ENCODE peak calls at places on chromosomes 4 and X, in six cellular contexts. U is GM12891, C is HCT116, H is endothelial cell of umbilical vein, D is breast epithelium, Y is K562. G is an unnamed sample.

GRCh38 chr4:95231713-95232112 is 317.1 kb downstream of the UNC5C start:
- DNase-seq in H (no peak), C (no peak), Y (no peak), U (no peak), D (no peak), G (no peak)

GRCh38 chr4:6925357-6925836 is 15.8 kb downstream of the TBC1D14 start:
- DNase-seq in C (no peak), H (no peak), D (no peak), Y (peak), U (no peak), G (no peak)

GRCh38 chr4:107210450-107211239 is 174.5 kb upstream of the DKK2 start:
- DNase-seq in U (no peak), Y (peak), C (no peak), H (no peak), D (no peak), G (no peak)

GRCh38 chrX:130726661-130727060 is 176.3 kb downstream of the ENOX2 start:
- DNase-seq in D (no peak), C (no peak), Y (no peak), U (no peak), H (no peak), G (no peak)

GRCh38 chrX:107199491-107199890 is 6.7 kb downstream of the NUP62CL start:
- DNase-seq in U (no peak), Y (no peak), D (no peak), H (no peak), C (no peak), G (no peak)

GRCh38 chrX:11470231-11470630 is 177.0 kb downstream of the AMELX start:
- DNase-seq in Y (no peak), H (peak), D (no peak), U (no peak), C (no peak), G (no peak)

GRCh38 chr4:111027526-111027925 is 404.6 kb upstream of the PITX2 start:
- DNase-seq in Y (no peak), C (no peak), U (no peak), H (no peak), D (no peak), G (no peak)

GRCh38 chr4:74189331-74190043 is 31.6 kb downstream of the MTHFD2L start:
- DNase-seq in D (no peak), U (no peak), Y (peak), H (peak), C (peak), G (no peak)

GRCh38 chr4:3269105-3269927 is 20.4 kb downstream of the MSANTD1 start:
- DNase-seq in U (no peak), C (no peak), D (no peak), H (no peak), Y (no peak), G (no peak)

GRCh38 chr4:46370531-46370930 is 19.4 kb downstream of the GABRA2 start:
- DNase-seq in D (no peak), Y (no peak), U (no peak), H (no peak), C (no peak), G (no peak)

GRCh38 chr4:56410247-56410646 is 23.0 kb upstream of the AASDH start:
- DNase-seq in C (peak), H (peak), U (no peak), D (no peak), Y (peak), G (no peak)
- TF ChIP-seq POLR2AphosphoS5 in C (peak), H (peak), U (no peak), D (peak), Y (no peak), G (no peak)

DNA sequence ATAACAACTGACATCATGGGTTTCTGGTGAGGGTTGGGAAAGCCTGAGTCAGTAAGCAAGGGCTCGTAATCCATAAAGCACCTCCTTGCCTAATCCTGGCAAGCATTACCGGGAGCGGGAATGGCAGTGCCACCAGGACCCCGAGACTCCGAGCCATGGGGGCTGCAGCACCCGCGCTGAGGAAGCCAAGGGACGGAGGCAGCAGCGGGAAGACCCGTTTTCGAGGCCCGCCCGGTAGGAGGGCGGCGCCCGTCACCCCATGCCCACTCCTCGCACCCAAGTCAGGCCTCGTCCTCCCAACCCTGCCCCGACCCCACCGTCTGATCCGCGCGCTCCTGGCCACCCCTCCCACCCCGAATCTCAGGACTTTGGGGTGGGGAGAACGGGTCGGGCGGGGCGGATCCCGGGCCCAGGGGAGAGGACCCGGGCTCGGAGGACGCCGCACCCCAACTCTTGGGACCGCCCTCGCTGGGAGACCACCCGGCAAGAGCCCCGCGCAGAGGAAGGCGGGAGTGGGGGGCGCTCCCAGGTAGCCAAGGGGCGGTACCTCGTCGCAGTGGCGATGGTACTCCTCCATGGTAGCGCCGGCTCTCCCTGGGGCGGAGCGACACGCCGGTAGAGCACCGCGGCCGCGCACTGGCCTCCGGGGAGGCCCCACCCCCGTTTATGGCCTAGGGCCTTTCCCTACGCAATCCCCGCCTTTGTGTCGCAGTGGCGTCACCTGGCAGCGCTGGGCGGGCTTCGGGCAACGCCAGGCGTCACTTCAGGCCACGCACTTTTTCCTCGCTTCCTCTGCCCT is at the start of gene DYNLT3:
- DNase-seq in Y (peak), U (peak), C (peak), D (peak), H (peak), G (peak)
- TF ChIP-seq POLR2A in Y (peak), U (no peak), C (no peak), D (peak), H (no peak), G (peak)

DNA sequence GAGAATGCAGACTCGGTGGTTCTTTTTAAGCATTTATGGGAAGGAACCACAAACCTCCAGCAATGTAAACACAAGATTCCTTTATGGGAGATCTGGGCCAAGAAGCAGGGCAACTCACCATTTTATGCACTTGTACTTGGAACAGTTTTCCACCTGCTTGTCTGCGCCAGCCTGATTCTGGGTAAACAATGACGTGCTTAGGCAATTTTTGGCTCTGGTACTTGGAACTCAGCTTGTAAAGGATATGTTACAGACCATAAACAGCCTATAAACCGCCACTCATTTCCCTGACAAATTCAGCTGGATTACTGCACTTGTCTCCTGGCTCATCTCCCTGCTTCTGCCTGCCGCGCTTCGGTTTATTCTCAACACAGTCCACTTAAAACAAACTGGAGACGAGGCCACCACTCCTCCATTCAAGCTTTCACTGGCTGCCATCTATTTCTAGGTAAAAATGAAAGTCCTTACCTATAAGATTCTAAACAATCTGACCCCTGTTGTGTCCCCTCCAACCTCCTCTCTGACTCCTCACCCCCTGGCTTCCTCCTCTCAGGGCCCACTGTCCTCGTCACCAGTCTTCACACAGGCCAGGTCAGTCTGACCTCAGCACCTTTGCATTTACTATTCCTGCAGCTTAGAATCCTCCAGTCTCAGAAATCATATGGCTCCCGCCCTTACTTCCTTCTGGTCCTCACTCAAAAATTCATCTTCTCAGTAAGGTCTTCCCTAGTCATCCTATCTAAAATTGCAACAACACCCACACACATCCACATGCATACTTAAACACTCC is 205.9 kb upstream of the GALNT7 start:
- DNase-seq in Y (no peak), U (no peak), C (no peak), H (peak), D (no peak), G (no peak)
- TF ChIP-seq POLR2AphosphoS5 in Y (no peak), U (no peak), C (no peak), H (no peak), D (no peak), G (no peak)

GRCh38 chrX:149539283-149540132 is 1.3 kb upstream of the EOLA1 start:
- DNase-seq in H (peak), Y (peak), C (peak), D (peak), U (peak), G (peak)

GRCh38 chrX:149540133-149540620 is 635 bp upstream of the EOLA1 start:
- DNase-seq in U (peak), C (peak), D (peak), Y (peak), H (no peak), G (peak)

GRCh38 chrX:149541521-149542047 is 772 bp downstream of the EOLA1 start:
- DNase-seq in C (no peak), D (no peak), H (no peak), Y (peak), U (no peak), G (no peak)

DNA sequence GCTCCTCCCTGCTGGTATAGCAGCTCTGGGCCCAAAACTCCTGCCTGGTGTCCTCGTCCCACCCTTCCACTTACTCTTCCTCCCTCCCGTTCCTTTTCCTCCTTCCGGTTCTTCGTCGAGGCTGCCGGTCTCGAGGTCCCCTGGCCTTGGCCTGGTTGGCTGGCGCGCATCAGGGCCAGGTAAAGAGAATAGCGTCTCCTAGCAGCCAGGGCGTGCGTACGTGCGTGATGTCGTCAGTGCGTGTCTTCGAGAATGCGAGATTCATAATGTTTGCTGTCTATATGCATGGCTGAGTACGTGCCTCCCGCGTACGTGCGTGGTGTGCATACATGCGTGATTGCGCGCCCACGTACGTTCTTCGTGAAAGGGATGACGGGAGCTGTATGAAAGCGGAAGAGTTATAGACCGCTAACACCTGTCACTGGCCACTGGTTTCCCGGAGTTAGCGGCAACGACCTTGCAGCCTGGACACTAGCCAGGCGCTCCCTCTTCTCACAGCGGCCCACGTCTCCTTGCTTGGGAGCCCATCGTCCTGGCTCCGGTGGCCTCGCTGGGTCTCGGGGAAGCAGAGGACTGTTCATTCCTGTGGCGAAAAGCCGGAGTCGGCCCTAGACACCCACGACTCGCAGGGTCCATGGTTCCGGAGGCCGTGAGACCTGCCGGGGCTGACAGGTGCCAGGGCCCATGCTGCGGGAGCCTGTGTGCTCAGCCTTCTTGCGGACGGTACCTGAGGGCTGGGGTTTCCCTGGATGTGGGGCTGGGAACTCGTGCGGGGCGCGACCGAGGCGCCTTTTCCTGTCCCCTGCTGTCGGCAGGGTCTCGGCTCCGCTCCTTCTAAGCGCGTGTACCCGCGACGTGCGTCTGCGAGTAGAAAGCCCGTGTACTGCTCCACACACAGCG is at the start of gene EOLA1:
- DNase-seq in U (peak), C (peak), D (peak), H (peak), Y (peak), G (peak)
- TF ChIP-seq POLR2A in U (peak), C (peak), D (no peak), H (peak), Y (peak), G (peak)

GRCh38 chr4:18067031-18067430 is 45.5 kb upstream of the LCORL start:
- DNase-seq in H (peak), Y (no peak), C (no peak), D (no peak), U (no peak), G (no peak)

GRCh38 chr4:18071894-18072293 is 50.3 kb upstream of the LCORL start:
- DNase-seq in U (no peak), D (no peak), C (no peak), Y (no peak), H (no peak), G (no peak)

DNA sequence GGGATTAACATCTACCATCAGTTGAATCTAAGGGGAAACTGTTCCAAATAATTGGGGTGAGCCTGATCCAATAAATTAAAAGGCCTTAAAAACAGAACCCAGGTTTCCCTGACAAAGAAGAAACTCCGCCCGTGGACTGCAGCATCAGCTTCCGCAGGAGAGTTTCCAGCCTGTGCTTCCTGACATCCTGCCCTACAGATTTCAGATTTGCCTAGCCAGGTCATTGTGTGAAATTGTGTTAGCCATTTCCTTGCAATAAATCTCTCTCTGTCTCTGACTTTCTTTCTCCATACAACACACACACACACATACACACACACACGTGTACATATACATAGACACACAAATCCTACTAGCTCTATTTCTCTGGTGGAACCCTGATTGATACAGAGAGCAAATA is 48.3 kb upstream of the LCORL start:
- DNase-seq in U (no peak), D (no peak), H (peak), Y (no peak), C (no peak), G (no peak)
- TF ChIP-seq POLR2AphosphoS5 in U (no peak), D (no peak), H (no peak), Y (no peak), C (no peak), G (no peak)